ENCODE peak calls at places on chromosomes 12 and 14, in nine cellular contexts. F is CD4-positive, CD25-positive, alpha-beta regulatory T cell; Y is mesendoderm; X is endothelial cell of umbilical vein; O is CD4-positive, alpha-beta memory T cell; H is effector memory CD4-positive, alpha-beta T cell; B is ovary; M is CD8-positive, alpha-beta memory T cell; L is lower lobe of right lung. U is an unnamed sample.

GRCh38 chr14:103871596-103872480 is 24.5 kb upstream of the PPP1R13B start:
- DNase-seq in F (peak), Y (peak), X (no peak), O (peak), H (peak), B (no peak), M (peak), L (peak), U (peak)

GRCh38 chr14:93281937-93282336 is 50.9 kb downstream of the BTBD7 start:
- DNase-seq in F (no peak), Y (no peak), X (no peak), O (no peak), H (no peak), B (no peak), M (no peak), L (no peak), U (no peak)

GRCh38 chr14:74913986-74914573 is 9.0 kb downstream of the RPS6KL1 start:
- DNase-seq in F (no peak), Y (peak), X (peak), O (no peak), H (no peak), B (peak), M (no peak), L (no peak), U (peak)

GRCh38 chr12:24719293-24719721 is 229.6 kb downstream of the BCAT1 start:
- DNase-seq in F (no peak), Y (no peak), X (peak), O (no peak), H (no peak), B (no peak), M (no peak), L (no peak), U (peak)

GRCh38 chr12:98738002-98738401 is 92.9 kb downstream of the APAF1 start:
- DNase-seq in F (no peak), Y (no peak), X (peak), O (no peak), H (no peak), B (no peak), M (no peak), L (no peak), U (no peak)

GRCh38 chr12:17810399-17810798 is 279.6 kb downstream of the RERGL start:
- DNase-seq in F (no peak), Y (no peak), X (no peak), O (no peak), H (no peak), B (no peak), M (no peak), L (no peak), U (no peak)

GRCh38 chr12:96425321-96425720 is 25.1 kb upstream of the CDK17 start:
- DNase-seq in F (no peak), Y (no peak), X (peak), O (no peak), H (no peak), B (no peak), M (no peak), L (no peak), U (peak)

GRCh38 chr14:22811752-22812151 is 3.5 kb downstream of the SLC7A7 start:
- DNase-seq in F (no peak), Y (no peak), X (no peak), O (no peak), H (no peak), B (no peak), M (no peak), L (no peak), U (no peak)

GRCh38 chr12:123106640-123107359 is 44.1 kb downstream of the PITPNM2 start:
- DNase-seq in F (peak), Y (peak), X (peak), O (peak), H (peak), B (no peak), M (peak), L (peak), U (no peak)

DNA sequence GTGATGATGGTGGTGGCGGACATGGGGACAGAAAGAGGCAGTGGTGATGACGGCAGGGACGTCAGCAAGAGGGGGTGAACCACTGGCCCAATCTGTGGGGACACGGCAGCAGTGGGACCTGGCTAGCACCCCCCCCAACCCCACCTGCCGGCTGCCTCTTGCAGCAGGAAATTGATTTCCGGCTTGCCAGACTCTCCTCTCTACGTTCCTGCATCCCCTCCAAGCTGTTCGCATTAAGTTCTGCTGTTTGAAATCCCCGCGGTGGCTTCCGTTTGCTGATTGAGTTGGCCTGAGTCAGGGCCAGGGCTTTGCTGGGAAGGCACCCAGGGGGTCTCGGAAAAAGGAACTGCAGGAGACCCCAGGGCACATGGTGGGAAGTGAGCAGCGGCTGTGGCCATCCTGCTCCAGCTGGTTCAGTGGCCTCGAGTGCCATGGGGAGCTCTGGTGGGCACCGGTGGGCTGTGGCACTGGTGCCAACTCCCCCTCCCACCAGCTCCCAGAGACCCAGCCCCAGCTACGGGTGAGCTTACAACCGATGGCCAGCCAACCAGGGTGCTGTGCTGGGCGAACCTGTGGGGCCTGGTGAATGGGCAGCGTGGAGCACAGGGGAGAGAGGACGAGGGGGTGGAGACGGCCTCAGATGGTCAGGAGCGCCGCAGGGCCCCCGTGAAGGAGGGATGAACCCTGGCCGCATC is 14.6 kb upstream of the NUDT14 start:
- DNase-seq in F (no peak), Y (peak), X (peak), O (no peak), H (no peak), B (no peak), M (peak), L (no peak), U (no peak)
- H3K4me3 ChIP-seq in F (no peak), Y (no peak), X (no peak), O (no peak), H (no peak), B (no peak), M (no peak), L (no peak), U (no peak)

GRCh38 chr12:50050410-50051280 is 6.8 kb upstream of the ASIC1 start:
- DNase-seq in F (no peak), Y (peak), X (no peak), O (no peak), H (no peak), B (peak), M (no peak), L (peak), U (peak)
- H3K4me3 ChIP-seq in F (no peak), Y (no peak), X (no peak), O (no peak), H (no peak), B (peak), M (no peak), L (peak), U (peak)

GRCh38 chr14:80638620-80639215 is 302.8 kb downstream of the CEP128 start:
- DNase-seq in F (no peak), Y (peak), X (peak), O (no peak), H (no peak), B (no peak), M (no peak), L (no peak), U (peak)
- H3K4me3 ChIP-seq in F (no peak), Y (no peak), X (peak), O (no peak), H (no peak), B (no peak), M (no peak), L (no peak), U (no peak)

DNA sequence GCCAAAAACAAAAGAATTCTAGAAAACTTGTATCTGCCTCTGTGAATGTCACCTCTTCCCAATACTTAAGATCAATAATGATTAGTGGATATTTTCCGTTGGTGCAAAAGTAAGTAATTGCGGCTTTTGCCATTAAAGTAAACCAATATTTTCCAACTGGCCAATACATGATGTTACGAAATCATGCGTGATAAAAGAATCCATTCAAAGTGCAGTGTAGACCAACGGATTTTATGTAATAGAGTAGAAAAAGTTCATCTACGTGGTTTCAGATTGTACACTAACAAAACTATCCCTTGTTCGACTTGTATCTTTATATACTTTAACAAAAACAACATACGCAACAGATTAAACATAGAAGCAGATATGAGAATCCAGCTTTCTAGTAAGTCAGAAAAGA is 626 bp upstream of the ZNF268 start:
- DNase-seq in F (no peak), Y (no peak), X (no peak), O (no peak), H (no peak), B (no peak), M (no peak), L (no peak), U (no peak)
- H3K4me3 ChIP-seq in F (peak), Y (no peak), X (no peak), O (no peak), H (no peak), B (no peak), M (no peak), L (no peak), U (no peak)

U was measured in epithelial cell of esophagus.